ENCODE peak calls at places on chromosomes 7 and 10, in four cellular contexts. L is WTC11, S is HepG2, P is K562. W is an unnamed sample.
A peak's percentile ranks its signal among the peaks of the same experiment; 100 is the strongest.

GRCh38 chr7:22969010-22969431 is 44.9 kb downstream of the HYCC1 start:
- DNase-seq in S (no peak), L (no peak), P (no peak), W (no peak)

GRCh38 chr7:119256446-119257131 is 1016.4 kb upstream of the KCND2 start:
- DNase-seq in P (no peak), L (no peak), S (no peak), W (no peak)

GRCh38 chr7:144936314-144936713 is 100.5 kb upstream of the TPK1 start:
- DNase-seq in S (no peak), L (no peak), P (peak; percentile 6), W (no peak)

GRCh38 chr7:114175140-114175539 is 239.5 kb upstream of the FOXP2 start:
- DNase-seq in L (no peak), P (no peak), S (no peak), W (no peak)

GRCh38 chr10:10317151-10317550 is 700.5 kb upstream of the CELF2 start:
- DNase-seq in S (no peak), L (no peak), P (no peak), W (no peak)

GRCh38 chr10:77188511-77188910 is 449.1 kb downstream of the KCNMA1 start:
- DNase-seq in L (no peak), S (no peak), P (no peak), W (no peak)

GRCh38 chr10:84225424-84226173 is at the start of gene LRIT2:
- DNase-seq in P (no peak), S (no peak), L (no peak), W (no peak)

GRCh38 chr10:132150777-132151176 is 36.0 kb upstream of the DPYSL4 start:
- DNase-seq in L (no peak), S (no peak), P (no peak), W (no peak)

GRCh38 chr7:129553861-129554530 is 51.7 kb downstream of the SMKR1 start:
- DNase-seq in P (peak; percentile 48), L (no peak), S (no peak), W (no peak)

GRCh38 chr7:41096921-41097320 is 606.0 kb downstream of the INHBA start:
- DNase-seq in L (no peak), P (no peak), S (no peak), W (no peak)

GRCh38 chr10:31584789-31585406 is 265.9 kb downstream of the ZEB1 start:
- DNase-seq in L (no peak), P (no peak), S (no peak), W (no peak)

GRCh38 chr7:17802056-17802455 is 138.2 kb downstream of the SNX13 start:
- DNase-seq in S (no peak), P (no peak), L (no peak), W (no peak)

GRCh38 chr7:104040666-104041065 is 51.2 kb upstream of the RELN start:
- DNase-seq in S (no peak), L (no peak), P (no peak), W (no peak)

GRCh38 chr10:77479586-77479985 is 158.0 kb downstream of the KCNMA1 start:
- DNase-seq in L (no peak), P (no peak), S (no peak), W (no peak)

GRCh38 chr10:129741280-129741977 is 222.6 kb downstream of the EBF3 start:
- DNase-seq in L (peak; percentile 8), S (no peak), P (no peak), W (no peak)

GRCh38 chr10:93334901-93335312 is 147.2 kb downstream of the MYOF start:
- DNase-seq in S (no peak), L (no peak), P (no peak), W (no peak)

GRCh38 chr10:114068054-114068707 is 24.5 kb downstream of the ADRB1 start:
- DNase-seq in P (no peak), L (no peak), S (no peak), W (no peak)

GRCh38 chr10:77456414-77456813 is 181.2 kb downstream of the KCNMA1 start:
- DNase-seq in L (no peak), S (no peak), P (no peak), W (no peak)

GRCh38 chr10:131187274-131187673 is 124.2 kb downstream of the TCERG1L start:
- DNase-seq in S (no peak), L (no peak), P (no peak), W (no peak)

GRCh38 chr7:108653526-108653925 is 83.9 kb downstream of the DNAJB9 start:
- DNase-seq in L (no peak), P (no peak), S (peak; percentile 26), W (peak; percentile 7)

GRCh38 chr7:18239212-18239611 is 211.6 kb upstream of the PRPS1L1 start:
- DNase-seq in P (no peak), S (no peak), L (no peak), W (no peak)

GRCh38 chr7:7922684-7923385 is 45.8 kb upstream of the GLCCI1 start:
- DNase-seq in L (no peak), S (peak; percentile 41), P (no peak), W (no peak)

GRCh38 chr7:92485974-92486373 is 8.2 kb upstream of the ERVW-1 start:
- DNase-seq in P (peak; percentile 16), S (no peak), L (no peak), W (no peak)

GRCh38 chr7:96344236-96344635 is 22.3 kb upstream of the SLC25A13 start:
- DNase-seq in S (no peak), L (no peak), P (no peak), W (no peak)

GRCh38 chr10:51867956-51868355 is 168.6 kb upstream of the CSTF2T start:
- DNase-seq in S (no peak), P (no peak), L (no peak), W (no peak)

GRCh38 chr10:3780766-3781457 is 4.1 kb downstream of the KLF6 start:
- DNase-seq in S (no peak), P (no peak), L (no peak), W (no peak)

GRCh38 chr10:15842493-15843169 is 17.7 kb downstream of the MINDY3 start:
- DNase-seq in P (no peak), L (no peak), S (no peak), W (no peak)

GRCh38 chr10:124657806-124658205 is 86.4 kb downstream of the FAM53B start:
- DNase-seq in P (no peak), S (no peak), L (no peak), W (no peak)

GRCh38 chr10:5036511-5036910 is 32.9 kb upstream of the AKR1C2 start:
- DNase-seq in S (no peak), L (no peak), P (no peak), W (no peak)

GRCh38 chr7:98178321-98178720 is 32.9 kb upstream of the BHLHA15 start:
- DNase-seq in L (no peak), S (no peak), P (no peak), W (no peak)

GRCh38 chr7:38284553-38284952 is 11.1 kb upstream of the TARP start:
- DNase-seq in L (no peak), S (no peak), P (no peak), W (no peak)

GRCh38 chr7:29884399-29885272 is 78.3 kb downstream of the WIPF3 start:
- DNase-seq in L (peak; percentile 74), P (no peak), S (no peak), W (no peak)

GRCh38 chr7:78006063-78006755 is 207.6 kb downstream of the PHTF2 start:
- DNase-seq in S (no peak), P (no peak), L (peak; percentile 35), W (no peak)
- TF ChIP-seq HMGXB4 in S (no peak), P (no peak), L (no peak), W (no peak)

GRCh38 chr10:28939352-28940157 is 262.2 kb downstream of the BAMBI start:
- DNase-seq in S (peak; percentile 100), P (peak; percentile 82), L (peak; percentile 88), W (peak; percentile 100)
- TF ChIP-seq HMGXB4 in S (peak; percentile 99), P (no peak), L (peak; percentile 56), W (no peak)

GRCh38 chr10:50415292-50415691 is 164.0 kb upstream of the ASAH2 start:
- DNase-seq in S (no peak), L (no peak), P (no peak), W (no peak)

GRCh38 chr10:50417486-50417905 is 166.2 kb upstream of the ASAH2 start:
- DNase-seq in L (no peak), P (no peak), S (no peak), W (peak; percentile 16)

GRCh38 chr10:50416885-50417284 is 165.6 kb upstream of the ASAH2 start:
- DNase-seq in L (no peak), S (no peak), P (peak; percentile 61), W (no peak)

GRCh38 chr10:50417906-50418697 is 166.8 kb upstream of the ASAH2 start:
- DNase-seq in L (peak; percentile 73), S (peak; percentile 31), P (peak; percentile 94), W (peak; percentile 92)

DNA sequence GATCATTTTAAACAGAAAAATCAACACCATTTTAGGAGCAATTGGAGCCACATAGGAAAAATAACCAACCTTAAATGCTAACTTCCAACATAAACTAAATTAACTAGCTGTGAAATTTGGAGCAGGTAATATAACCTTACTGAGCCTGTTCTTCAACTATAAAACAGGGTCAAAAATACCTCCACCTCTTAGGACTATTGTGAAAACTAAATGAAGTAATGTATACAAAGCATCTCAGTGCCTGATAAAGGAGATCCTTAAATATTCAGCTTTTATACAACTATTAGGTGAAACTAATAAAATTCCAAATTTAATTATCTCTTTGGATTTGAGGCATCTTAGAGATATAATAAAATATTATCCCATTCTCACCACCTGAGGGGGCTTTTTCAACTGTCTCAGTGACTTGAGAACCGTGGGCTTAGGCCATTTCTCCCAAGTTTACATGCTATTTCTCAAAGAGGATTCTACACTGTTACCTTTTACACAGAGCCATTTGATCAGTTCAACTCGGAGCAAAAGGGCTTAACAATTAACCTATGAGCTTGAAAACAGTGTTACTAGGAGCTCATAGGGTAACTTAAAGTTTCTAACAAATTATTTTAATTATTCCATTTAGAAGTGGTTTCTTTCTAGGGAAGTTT is 165.0 kb upstream of the ASAH2 start:
- DNase-seq in S (no peak), P (peak; percentile 60), L (no peak), W (peak; percentile 49)
- TF ChIP-seq HMGXB4 in S (no peak), P (no peak), L (no peak), W (no peak)

GRCh38 chr10:22226599-22226998 is 8.8 kb upstream of the EBLN1 start:
- DNase-seq in S (no peak), P (no peak), L (no peak), W (no peak)

GRCh38 chr10:22228943-22229755 is 11.3 kb upstream of the EBLN1 start:
- DNase-seq in L (peak; percentile 85), P (peak; percentile 94), S (peak; percentile 80), W (peak; percentile 94)

GRCh38 chr10:22230331-22230833 is 12.6 kb upstream of the EBLN1 start:
- DNase-seq in P (peak; percentile 84), L (no peak), S (no peak), W (peak; percentile 73)

GRCh38 chr10:22229756-22230330 is 12.0 kb upstream of the EBLN1 start:
- DNase-seq in P (peak; percentile 18), L (no peak), S (no peak), W (no peak)

DNA sequence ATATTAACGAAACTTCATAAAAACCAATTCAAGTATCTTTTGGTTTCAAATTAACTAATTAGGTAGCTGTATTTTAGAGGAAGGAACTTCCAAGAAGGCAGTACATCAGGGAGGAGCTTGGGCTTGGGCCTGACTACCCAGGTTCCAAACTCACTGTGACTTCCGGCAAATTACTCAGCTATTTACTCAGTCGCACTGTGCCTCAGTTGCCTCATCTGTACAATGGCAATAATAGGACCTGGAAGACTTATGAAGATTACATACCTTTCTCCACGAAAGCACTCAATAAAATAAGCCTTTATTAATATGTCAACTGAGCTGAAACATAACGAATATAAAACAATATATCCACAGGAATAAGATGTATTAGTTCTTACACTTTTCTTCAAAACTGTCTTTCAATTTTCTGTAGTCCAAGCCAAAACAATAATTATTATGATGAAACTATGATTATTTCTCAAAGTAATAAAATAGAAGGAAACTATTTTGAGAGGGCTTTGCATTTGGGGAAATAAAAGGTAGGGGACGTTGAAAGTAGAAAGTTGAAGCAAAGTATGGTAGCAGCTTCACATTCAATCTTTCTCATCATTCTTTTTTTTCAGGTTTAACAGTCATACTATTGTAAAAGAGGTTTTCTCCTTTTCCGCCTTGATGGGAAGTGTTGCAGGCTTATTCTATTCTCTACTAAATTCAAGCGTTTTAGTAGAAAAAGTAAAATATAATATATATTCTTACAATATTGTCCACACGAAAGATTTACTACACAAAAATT is 10.5 kb upstream of the EBLN1 start:
- DNase-seq in L (no peak), P (peak; percentile 47), S (no peak), W (no peak)
- TF ChIP-seq HMGXB4 in L (no peak), P (no peak), S (no peak), W (no peak)